ENCODE peak calls at places on chromosomes 7 and 10, in eight cellular contexts. K is K562, A is A549, C is HCT116, B is H1, T is SK-N-SH, R is GM12878, X is HepG2. E is an unnamed sample.

GRCh38 chr7:157544226-157544625 is 207.4 kb downstream of the DNAJB6 start:
- DNase-seq in K (no peak), A (no peak), C (no peak), B (no peak), T (no peak), R (no peak), X (no peak), E (no peak)

GRCh38 chr10:33116293-33116697 is 158.3 kb upstream of the ITGB1 start:
- DNase-seq in K (peak), A (no peak), C (peak), B (peak), T (peak), R (no peak), X (peak), E (peak)

GRCh38 chr7:158812684-158813083 is 16.6 kb downstream of the ESYT2 start:
- DNase-seq in K (no peak), A (no peak), C (no peak), B (no peak), T (no peak), R (no peak), X (no peak), E (no peak)

GRCh38 chr7:127628445-127628844 is 10.5 kb upstream of the PAX4 start:
- DNase-seq in K (peak), A (no peak), C (no peak), B (peak), T (no peak), R (no peak), X (no peak), E (no peak)

GRCh38 chr7:102415685-102416225 is 17.6 kb upstream of the ORAI2 start:
- DNase-seq in K (no peak), A (no peak), C (no peak), B (no peak), T (peak), R (no peak), X (no peak), E (no peak)

GRCh38 chr7:101890666-101891065 is 73.2 kb downstream of the CUX1 start:
- DNase-seq in K (no peak), A (no peak), C (no peak), B (no peak), T (no peak), R (no peak), X (no peak), E (no peak)

GRCh38 chr10:49431426-49431825 is 35.5 kb upstream of the DRGX start:
- DNase-seq in K (no peak), A (no peak), C (no peak), B (no peak), T (no peak), R (no peak), X (no peak), E (no peak)

GRCh38 chr7:128406986-128407589 is 2.7 kb downstream of the IMPDH1 start:
- DNase-seq in K (peak), A (no peak), C (no peak), B (no peak), T (peak), R (no peak), X (no peak), E (no peak)

GRCh38 chr10:50855461-50855860 is 30.0 kb downstream of the A1CF start:
- DNase-seq in K (no peak), A (no peak), C (no peak), B (no peak), T (no peak), R (no peak), X (no peak), E (no peak)

GRCh38 chr10:50850576-50851340 is 34.7 kb downstream of the A1CF start:
- DNase-seq in K (no peak), A (no peak), C (no peak), B (no peak), T (no peak), R (no peak), X (no peak), E (no peak)

GRCh38 chr10:50853557-50853956 is 31.9 kb downstream of the A1CF start:
- DNase-seq in K (no peak), A (no peak), C (no peak), B (no peak), T (no peak), R (no peak), X (no peak), E (no peak)

GRCh38 chr10:50855015-50855414 is 30.4 kb downstream of the A1CF start:
- DNase-seq in K (no peak), A (no peak), C (no peak), B (no peak), T (no peak), R (no peak), X (no peak), E (no peak)

GRCh38 chr10:50851884-50852671 is 33.3 kb downstream of the A1CF start:
- DNase-seq in K (no peak), A (no peak), C (no peak), B (no peak), T (no peak), R (no peak), X (peak), E (no peak)
- TF ChIP-seq RAD21 in K (no peak), A (no peak), C (no peak), B (no peak), T (no peak), R (no peak), X (no peak), E (no peak)

GRCh38 chr10:17992266-17992665 is 40.5 kb downstream of the SLC39A12 start:
- DNase-seq in K (no peak), A (no peak), C (no peak), B (no peak), T (no peak), R (no peak), X (no peak), E (no peak)

GRCh38 chr10:17993361-17993760 is 41.6 kb downstream of the SLC39A12 start:
- DNase-seq in K (no peak), A (no peak), C (no peak), B (no peak), T (no peak), R (no peak), X (no peak), E (peak)

GRCh38 chr10:17984563-17984962 is 32.8 kb downstream of the SLC39A12 start:
- DNase-seq in K (no peak), A (no peak), C (no peak), B (no peak), T (no peak), R (no peak), X (no peak), E (no peak)

GRCh38 chr10:17989908-17990767 is 38.4 kb downstream of the SLC39A12 start:
- DNase-seq in K (no peak), A (peak), C (peak), B (no peak), T (no peak), R (peak), X (no peak), E (peak)
- TF ChIP-seq RAD21 in K (no peak), A (no peak), C (peak), B (no peak), T (no peak), R (no peak), X (no peak), E (no peak)

DNA sequence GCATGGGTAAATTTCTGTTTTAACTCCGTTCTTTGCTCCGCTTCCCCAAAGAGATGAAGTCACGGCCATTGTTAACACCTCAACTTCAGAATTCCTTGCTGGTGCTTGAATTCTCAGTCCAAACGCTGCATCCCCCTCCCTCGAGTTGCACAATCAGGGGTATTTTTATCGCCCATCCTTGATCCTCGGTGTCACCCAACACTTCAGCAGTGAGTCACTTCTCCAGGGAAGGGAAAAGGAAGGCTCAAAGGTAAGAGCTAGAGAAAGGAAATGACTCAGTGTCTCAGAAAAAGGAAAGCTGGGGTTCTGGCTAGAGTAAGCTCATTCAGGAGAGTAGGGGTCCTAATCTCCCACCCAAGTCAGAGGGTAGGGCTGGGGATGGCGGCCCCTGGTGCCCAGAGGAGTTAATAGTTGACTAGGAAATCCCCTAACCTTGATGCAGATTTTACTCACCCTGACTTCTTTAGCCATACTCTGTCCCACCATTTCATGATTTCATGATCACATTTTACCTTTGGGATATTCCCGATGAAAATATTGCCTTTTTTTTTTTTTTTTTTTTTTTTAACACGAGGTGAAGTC is 39.8 kb upstream of the TRIM8 start:
- DNase-seq in K (peak), A (peak), C (peak), B (no peak), T (no peak), R (no peak), X (no peak), E (peak)
- TF ChIP-seq RAD21 in K (no peak), A (no peak), C (no peak), B (no peak), T (no peak), R (no peak), X (no peak), E (no peak)

GRCh38 chr10:104259999-104260774 is 5.5 kb downstream of the GSTO1 start:
- DNase-seq in K (peak), A (no peak), C (no peak), B (no peak), T (no peak), R (no peak), X (no peak), E (peak)
- TF ChIP-seq RAD21 in K (no peak), A (no peak), C (no peak), B (no peak), T (no peak), R (no peak), X (no peak), E (no peak)

GRCh38 chr7:31052841-31053601 is 913 bp downstream of the ADCYAP1R1 start:
- DNase-seq in K (no peak), A (no peak), C (no peak), B (peak), T (peak), R (no peak), X (no peak), E (no peak)

GRCh38 chr7:31052504-31052840 is 364 bp downstream of the ADCYAP1R1 start:
- DNase-seq in K (no peak), A (no peak), C (no peak), B (no peak), T (peak), R (no peak), X (no peak), E (no peak)

GRCh38 chr7:31053986-31054385 is 1.9 kb downstream of the ADCYAP1R1 start:
- DNase-seq in K (no peak), A (no peak), C (no peak), B (no peak), T (no peak), R (no peak), X (no peak), E (no peak)

GRCh38 chr7:31049001-31049765 is 2.9 kb upstream of the ADCYAP1R1 start:
- DNase-seq in K (no peak), A (no peak), C (no peak), B (no peak), T (peak), R (no peak), X (no peak), E (no peak)

GRCh38 chr7:31051598-31052503 is at the start of gene ADCYAP1R1:
- DNase-seq in K (no peak), A (no peak), C (no peak), B (peak), T (peak), R (no peak), X (no peak), E (no peak)
- TF ChIP-seq RAD21 in K (no peak), A (no peak), C (no peak), B (no peak), T (no peak), R (no peak), X (no peak), E (no peak)

DNA sequence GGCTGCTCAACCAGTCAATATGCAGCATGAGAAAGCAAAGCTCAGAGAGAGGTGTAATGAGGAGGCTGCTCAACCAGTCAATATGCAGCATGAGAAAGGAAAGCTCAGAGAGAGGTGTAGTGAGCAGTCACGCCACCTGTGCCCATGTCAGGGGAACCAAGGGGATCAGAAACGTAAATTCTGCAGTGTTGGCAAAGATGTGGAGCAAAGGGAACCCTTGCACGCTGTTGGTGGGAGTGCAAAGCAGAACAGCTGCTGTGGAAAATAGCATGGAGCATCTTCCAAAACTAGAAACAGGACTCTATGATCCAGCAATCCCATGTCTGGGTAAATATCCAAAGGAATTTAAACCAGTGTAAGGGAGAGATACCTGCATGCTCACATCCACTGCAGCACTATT is 194.9 kb downstream of the DIP2C start:
- DNase-seq in K (no peak), A (no peak), C (no peak), B (no peak), T (no peak), R (no peak), X (no peak), E (no peak)
- TF ChIP-seq RAD21 in K (no peak), A (no peak), C (no peak), B (no peak), T (no peak), R (no peak), X (no peak), E (no peak)